ENCODE peak calls at places on chromosome 3, in six cellular contexts. One of them, this sample, is unnamed.

GRCh38 chr3:54758461-54758860 is 169.4 kb downstream of the LRTM1 start:
- DNase-seq in A549: no peak
- DNase-seq in CD8-positive, alpha-beta memory T cell: no peak
- DNase-seq in neuronal stem cell: no peak
- DNase-seq in endothelial cell of umbilical vein: no peak
- DNase-seq in SK-N-SH: no peak
- DNase-seq in this sample: no peak

GRCh38 chr3:190972196-190972595 is 109.7 kb upstream of the GMNC start:
- DNase-seq in A549: no peak
- DNase-seq in CD8-positive, alpha-beta memory T cell: no peak
- DNase-seq in neuronal stem cell: no peak
- DNase-seq in endothelial cell of umbilical vein: no peak
- DNase-seq in SK-N-SH: no peak
- DNase-seq in this sample: no peak

GRCh38 chr3:15331072-15331605 is 1.2 kb downstream of the SH3BP5 start:
- DNase-seq in A549: no peak
- DNase-seq in CD8-positive, alpha-beta memory T cell: no peak
- DNase-seq in neuronal stem cell: no peak
- DNase-seq in endothelial cell of umbilical vein: peak; percentile 31
- DNase-seq in SK-N-SH: no peak
- DNase-seq in this sample: no peak

GRCh38 chr3:153293222-153293621 is 131.2 kb downstream of the RAP2B start:
- DNase-seq in A549: no peak
- DNase-seq in CD8-positive, alpha-beta memory T cell: no peak
- DNase-seq in neuronal stem cell: no peak
- DNase-seq in endothelial cell of umbilical vein: no peak
- DNase-seq in SK-N-SH: no peak
- DNase-seq in this sample: no peak

GRCh38 chr3:52195823-52196331 is 2.1 kb upstream of the ALAS1 start:
- DNase-seq in A549: no peak
- DNase-seq in CD8-positive, alpha-beta memory T cell: no peak
- DNase-seq in neuronal stem cell: no peak
- DNase-seq in endothelial cell of umbilical vein: peak; percentile 29
- DNase-seq in SK-N-SH: no peak
- DNase-seq in this sample: no peak

GRCh38 chr3:57709559-57709958 is 16.7 kb upstream of the DENND6A start:
- DNase-seq in A549: no peak
- DNase-seq in CD8-positive, alpha-beta memory T cell: no peak
- DNase-seq in neuronal stem cell: no peak
- DNase-seq in endothelial cell of umbilical vein: peak; percentile 69
- DNase-seq in SK-N-SH: no peak
- DNase-seq in this sample: no peak

GRCh38 chr3:184564685-184565385 is 3.2 kb downstream of the EPHB3 start:
- DNase-seq in A549: no peak
- DNase-seq in CD8-positive, alpha-beta memory T cell: no peak
- DNase-seq in neuronal stem cell: no peak
- DNase-seq in endothelial cell of umbilical vein: no peak
- DNase-seq in SK-N-SH: no peak
- DNase-seq in this sample: no peak

GRCh38 chr3:160567774-160568173 is 2.4 kb upstream of the KPNA4 start:
- DNase-seq in A549: no peak
- DNase-seq in CD8-positive, alpha-beta memory T cell: no peak
- DNase-seq in neuronal stem cell: no peak
- DNase-seq in endothelial cell of umbilical vein: no peak
- DNase-seq in SK-N-SH: no peak
- DNase-seq in this sample: no peak

GRCh38 chr3:87625911-87626310 is 349.5 kb upstream of the POU1F1 start:
- DNase-seq in A549: no peak
- DNase-seq in CD8-positive, alpha-beta memory T cell: no peak
- DNase-seq in neuronal stem cell: no peak
- DNase-seq in endothelial cell of umbilical vein: no peak
- DNase-seq in SK-N-SH: no peak
- DNase-seq in this sample: no peak

GRCh38 chr3:179513867-179514266 is 48.9 kb upstream of the ACTL6A start:
- DNase-seq in A549: no peak
- DNase-seq in CD8-positive, alpha-beta memory T cell: no peak
- DNase-seq in neuronal stem cell: no peak
- DNase-seq in endothelial cell of umbilical vein: no peak
- DNase-seq in SK-N-SH: no peak
- DNase-seq in this sample: no peak

GRCh38 chr3:61783993-61784718 is 222.8 kb downstream of the PTPRG start:
- DNase-seq in A549: no peak
- DNase-seq in CD8-positive, alpha-beta memory T cell: no peak
- DNase-seq in neuronal stem cell: no peak
- DNase-seq in endothelial cell of umbilical vein: no peak
- DNase-seq in SK-N-SH: no peak
- DNase-seq in this sample: no peak

GRCh38 chr3:124985358-124985757 is 50.8 kb upstream of the MUC13 start:
- DNase-seq in A549: peak; percentile 33
- DNase-seq in CD8-positive, alpha-beta memory T cell: no peak
- DNase-seq in neuronal stem cell: no peak
- DNase-seq in endothelial cell of umbilical vein: no peak
- DNase-seq in SK-N-SH: no peak
- DNase-seq in this sample: no peak

GRCh38 chr3:166837535-166837934 is 542.6 kb downstream of the ZBBX start:
- DNase-seq in A549: no peak
- DNase-seq in CD8-positive, alpha-beta memory T cell: no peak
- DNase-seq in neuronal stem cell: peak; percentile 27
- DNase-seq in endothelial cell of umbilical vein: no peak
- DNase-seq in SK-N-SH: peak; percentile 24
- DNase-seq in this sample: no peak

GRCh38 chr3:132486086-132486485 is 68.8 kb downstream of the DNAJC13 start:
- DNase-seq in A549: no peak
- DNase-seq in CD8-positive, alpha-beta memory T cell: no peak
- DNase-seq in neuronal stem cell: no peak
- DNase-seq in endothelial cell of umbilical vein: no peak
- DNase-seq in SK-N-SH: no peak
- DNase-seq in this sample: no peak

GRCh38 chr3:137071104-137071503 is 113.3 kb downstream of the IL20RB start:
- DNase-seq in A549: no peak
- DNase-seq in CD8-positive, alpha-beta memory T cell: no peak
- DNase-seq in neuronal stem cell: no peak
- DNase-seq in endothelial cell of umbilical vein: no peak
- DNase-seq in SK-N-SH: peak; percentile 14
- DNase-seq in this sample: no peak

GRCh38 chr3:11306815-11307589 is 34.8 kb downstream of the ATG7 start:
- DNase-seq in A549: no peak
- DNase-seq in CD8-positive, alpha-beta memory T cell: peak; percentile 60
- DNase-seq in neuronal stem cell: no peak
- DNase-seq in endothelial cell of umbilical vein: peak; percentile 71
- DNase-seq in SK-N-SH: no peak
- DNase-seq in this sample: no peak

GRCh38 chr3:52056521-52056967 is at the start of gene DUSP7:
- DNase-seq in A549: peak; percentile 21
- DNase-seq in CD8-positive, alpha-beta memory T cell: peak; percentile 78
- DNase-seq in neuronal stem cell: peak; percentile 81
- DNase-seq in endothelial cell of umbilical vein: no peak
- DNase-seq in SK-N-SH: peak; percentile 88
- DNase-seq in this sample: peak; percentile 57

GRCh38 chr3:16305121-16305541 is 40.1 kb downstream of the OXNAD1 start:
- DNase-seq in A549: no peak
- DNase-seq in CD8-positive, alpha-beta memory T cell: peak; percentile 72
- DNase-seq in neuronal stem cell: no peak
- DNase-seq in endothelial cell of umbilical vein: no peak
- DNase-seq in SK-N-SH: no peak
- DNase-seq in this sample: peak; percentile 43

GRCh38 chr3:56251343-56251945 is 216.8 kb downstream of the ERC2 start:
- DNase-seq in A549: peak; percentile 19
- DNase-seq in CD8-positive, alpha-beta memory T cell: no peak
- DNase-seq in neuronal stem cell: peak; percentile 35
- DNase-seq in endothelial cell of umbilical vein: peak; percentile 66
- DNase-seq in SK-N-SH: peak; percentile 57
- DNase-seq in this sample: no peak

GRCh38 chr3:123105201-123106189 is 38.7 kb downstream of the PDIA5 start:
- DNase-seq in A549: no peak
- DNase-seq in CD8-positive, alpha-beta memory T cell: no peak
- DNase-seq in neuronal stem cell: peak; percentile 39
- DNase-seq in endothelial cell of umbilical vein: no peak
- DNase-seq in SK-N-SH: no peak
- DNase-seq in this sample: no peak

GRCh38 chr3:44136421-44136820 is 105.3 kb upstream of the TOPAZ1 start:
- DNase-seq in A549: no peak
- DNase-seq in CD8-positive, alpha-beta memory T cell: no peak
- DNase-seq in neuronal stem cell: peak; percentile 20
- DNase-seq in endothelial cell of umbilical vein: peak; percentile 4
- DNase-seq in SK-N-SH: no peak
- DNase-seq in this sample: no peak

DNA sequence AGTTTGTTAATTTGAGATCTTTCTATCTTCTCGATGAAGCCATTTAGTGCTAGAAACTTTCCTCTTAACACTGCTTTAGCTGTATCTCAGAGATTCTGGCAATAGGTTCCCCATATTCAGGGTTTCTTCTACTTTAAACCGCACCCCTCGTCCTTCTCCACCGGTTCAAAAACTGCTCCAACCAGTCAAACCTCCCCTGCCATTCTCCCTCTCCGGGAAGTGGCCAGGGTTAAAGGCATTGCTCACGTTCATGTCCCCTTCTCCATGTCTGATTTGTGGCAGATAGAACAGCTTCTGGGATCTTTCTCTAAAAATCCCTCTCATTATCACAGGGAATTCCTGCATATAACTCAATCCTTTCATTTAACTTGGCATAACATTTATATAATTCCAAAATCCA is 14.4 kb downstream of the ALDH1L1 start:
- DNase-seq in A549: no peak
- DNase-seq in CD8-positive, alpha-beta memory T cell: no peak
- DNase-seq in neuronal stem cell: no peak
- DNase-seq in endothelial cell of umbilical vein: no peak
- DNase-seq in SK-N-SH: no peak
- DNase-seq in this sample: no peak
- H3K27ac ChIP-seq in A549: no peak overlapping the region
- H3K27ac ChIP-seq in CD8-positive, alpha-beta memory T cell: no peak overlapping the region
- H3K27ac ChIP-seq in neuronal stem cell: no peak overlapping the region
- H3K27ac ChIP-seq in endothelial cell of umbilical vein: no peak overlapping the region
- H3K27ac ChIP-seq in SK-N-SH: no peak overlapping the region
- H3K27ac ChIP-seq in this sample: no peak overlapping the region

DNA sequence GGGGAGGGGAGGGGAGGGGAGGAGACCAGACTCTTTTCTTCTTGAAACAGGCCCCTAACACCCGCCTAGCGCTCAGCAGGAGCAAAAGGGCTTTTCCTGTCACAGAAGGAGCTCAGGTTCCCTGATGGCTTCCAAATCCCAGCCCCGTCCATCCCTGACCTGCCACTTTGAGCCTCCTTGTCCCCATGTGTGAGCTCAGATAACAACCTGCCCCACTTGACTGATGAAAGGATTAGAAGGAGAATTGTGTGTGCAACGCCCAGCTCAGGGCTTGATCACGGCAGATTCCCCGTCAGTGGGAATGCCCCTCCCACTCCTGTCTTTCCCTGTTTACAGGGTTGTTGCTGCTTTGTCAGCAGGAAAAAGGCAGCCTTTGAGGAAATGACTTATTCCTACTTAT is 5.9 kb upstream of the LRRC15 start:
- DNase-seq in A549: no peak
- DNase-seq in CD8-positive, alpha-beta memory T cell: no peak
- DNase-seq in neuronal stem cell: no peak
- DNase-seq in endothelial cell of umbilical vein: peak; percentile 68
- DNase-seq in SK-N-SH: no peak
- DNase-seq in this sample: no peak
- H3K4me3 ChIP-seq in A549: no peak overlapping the region
- H3K4me3 ChIP-seq in CD8-positive, alpha-beta memory T cell: no peak overlapping the region
- H3K4me3 ChIP-seq in neuronal stem cell: no peak overlapping the region
- H3K4me3 ChIP-seq in endothelial cell of umbilical vein: no peak overlapping the region
- H3K4me3 ChIP-seq in SK-N-SH: no peak overlapping the region
- H3K4me3 ChIP-seq in this sample: no peak overlapping the region

GRCh38 chr3:32258869-32259268 is 20.4 kb downstream of the CMTM8 start:
- DNase-seq in A549: no peak
- DNase-seq in CD8-positive, alpha-beta memory T cell: no peak
- DNase-seq in neuronal stem cell: no peak
- DNase-seq in endothelial cell of umbilical vein: no peak
- DNase-seq in SK-N-SH: no peak
- DNase-seq in this sample: no peak

GRCh38 chr3:32257641-32258438 is 19.4 kb downstream of the CMTM8 start:
- DNase-seq in A549: no peak
- DNase-seq in CD8-positive, alpha-beta memory T cell: no peak
- DNase-seq in neuronal stem cell: no peak
- DNase-seq in endothelial cell of umbilical vein: no peak
- DNase-seq in SK-N-SH: no peak
- DNase-seq in this sample: no peak

GRCh38 chr3:32257042-32257441 is 18.6 kb downstream of the CMTM8 start:
- DNase-seq in A549: no peak
- DNase-seq in CD8-positive, alpha-beta memory T cell: no peak
- DNase-seq in neuronal stem cell: no peak
- DNase-seq in endothelial cell of umbilical vein: no peak
- DNase-seq in SK-N-SH: no peak
- DNase-seq in this sample: no peak

GRCh38 chr3:32262201-32262600 is 23.7 kb downstream of the CMTM8 start:
- DNase-seq in A549: no peak
- DNase-seq in CD8-positive, alpha-beta memory T cell: no peak
- DNase-seq in neuronal stem cell: no peak
- DNase-seq in endothelial cell of umbilical vein: no peak
- DNase-seq in SK-N-SH: no peak
- DNase-seq in this sample: no peak

DNA sequence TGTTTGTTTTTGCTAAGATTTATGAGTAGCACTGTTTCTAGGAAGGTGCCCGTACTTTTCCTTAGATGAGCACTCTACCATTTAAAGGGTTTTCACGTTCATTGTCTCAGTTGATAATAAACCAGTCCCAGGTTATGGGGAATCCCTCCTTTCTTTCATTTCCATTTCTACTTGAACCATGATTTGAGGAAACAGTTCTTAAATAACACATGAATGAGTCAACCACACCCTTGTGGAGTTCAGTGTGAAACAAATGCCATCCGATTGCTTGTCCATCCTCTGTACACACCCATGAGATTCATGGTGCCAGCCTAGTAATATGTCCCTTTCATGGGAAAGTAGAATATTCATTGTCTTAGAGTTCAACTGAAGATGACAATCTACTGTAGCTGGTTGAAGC is 23.1 kb downstream of the CMTM8 start:
- DNase-seq in A549: no peak
- DNase-seq in CD8-positive, alpha-beta memory T cell: no peak
- DNase-seq in neuronal stem cell: no peak
- DNase-seq in endothelial cell of umbilical vein: no peak
- DNase-seq in SK-N-SH: no peak
- DNase-seq in this sample: no peak
- H3K4me1 ChIP-seq in A549: peaks cover 13% of the 10 kb centered on the region
- H3K4me1 ChIP-seq in CD8-positive, alpha-beta memory T cell: no peaks in the 10 kb centered on the region
- H3K4me1 ChIP-seq in neuronal stem cell: no peaks in the 10 kb centered on the region
- H3K4me1 ChIP-seq in endothelial cell of umbilical vein: no peaks in the 10 kb centered on the region
- H3K4me1 ChIP-seq in SK-N-SH: no peaks in the 10 kb centered on the region
- H3K4me1 ChIP-seq in this sample: no peaks in the 10 kb centered on the region

DNA sequence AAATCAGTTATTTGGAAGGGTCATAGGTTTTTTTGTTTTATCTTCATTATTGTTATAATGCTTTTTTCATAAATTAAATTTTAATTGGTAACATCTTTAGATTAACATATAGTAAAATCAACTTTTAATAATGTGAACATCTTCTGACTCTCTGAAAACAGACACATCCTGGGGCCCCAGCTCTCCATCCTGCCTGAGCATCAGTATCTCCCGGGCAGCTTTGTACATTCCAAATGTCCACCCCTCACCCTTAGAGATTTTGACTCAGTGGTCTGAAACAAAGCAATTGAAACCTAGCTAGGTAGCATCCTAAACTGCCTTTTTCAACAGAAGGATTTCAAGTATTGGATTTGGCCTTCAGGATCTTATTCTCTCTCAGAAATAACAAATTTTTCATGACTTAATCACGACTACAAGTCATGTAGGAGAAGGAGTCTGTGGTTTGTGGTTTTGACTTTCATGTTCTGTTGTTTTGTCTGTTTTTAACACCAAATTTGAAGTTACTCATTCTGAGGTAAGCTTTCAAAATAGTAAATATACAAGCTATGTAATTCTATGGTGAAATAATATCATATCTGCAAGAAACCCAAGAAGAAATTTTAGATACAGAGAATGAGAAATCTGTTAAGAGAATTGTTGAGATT is 147.3 kb upstream of the UBE2E2 start:
- DNase-seq in A549: no peak
- DNase-seq in CD8-positive, alpha-beta memory T cell: no peak
- DNase-seq in neuronal stem cell: no peak
- DNase-seq in endothelial cell of umbilical vein: no peak
- DNase-seq in SK-N-SH: no peak
- DNase-seq in this sample: no peak
- H3K27ac ChIP-seq in A549: no peak overlapping the region
- H3K27ac ChIP-seq in CD8-positive, alpha-beta memory T cell: no peak overlapping the region
- H3K27ac ChIP-seq in neuronal stem cell: no peak overlapping the region
- H3K27ac ChIP-seq in endothelial cell of umbilical vein: no peak overlapping the region
- H3K27ac ChIP-seq in SK-N-SH: no peak overlapping the region
- H3K27ac ChIP-seq in this sample: no peak overlapping the region